ENCODE peak calls at places on chromosomes 4 and X, in six cellular contexts. Q, M, P, L, O and I are unnamed samples.

GRCh38 chrX:141669689-141670088 is 28.9 kb downstream of the SPANXD start:
- DNase-seq in Q (no peak), M (no peak), P (no peak), L (no peak), O (no peak), I (no peak)

GRCh38 chr4:152259866-152260265 is 276.0 kb downstream of the FBXW7 start:
- DNase-seq in Q (no peak), M (no peak), P (no peak), L (no peak), O (no peak), I (no peak)

GRCh38 chr4:185774815-185775684 is 36.9 kb downstream of the SORBS2 start:
- DNase-seq in Q (no peak), M (no peak), P (peak; percentile 45), L (no peak), O (no peak), I (no peak)

GRCh38 chr4:27042411-27042810 is 181.8 kb downstream of the STIM2 start:
- DNase-seq in Q (no peak), M (no peak), P (no peak), L (no peak), O (no peak), I (no peak)

GRCh38 chrX:151789179-151789800 is 54.7 kb downstream of the CNGA2 start:
- DNase-seq in Q (no peak), M (peak; percentile 50), P (peak; percentile 31), L (no peak), O (peak; percentile 18), I (no peak)

GRCh38 chr4:52572936-52573485 is 86.1 kb downstream of the USP46 start:
- DNase-seq in Q (no peak), M (no peak), P (no peak), L (no peak), O (no peak), I (no peak)

GRCh38 chr4:121791481-121791880 is 9.6 kb upstream of the EXOSC9 start:
- DNase-seq in Q (no peak), M (no peak), P (no peak), L (no peak), O (no peak), I (no peak)

GRCh38 chrX:84144991-84145390 is 43.0 kb downstream of the RPS6KA6 start:
- DNase-seq in Q (no peak), M (no peak), P (no peak), L (no peak), O (no peak), I (no peak)

GRCh38 chr4:102819588-102820365 is 7.6 kb downstream of the UBE2D3 start:
- DNase-seq in Q (no peak), M (no peak), P (no peak), L (no peak), O (no peak), I (no peak)

GRCh38 chr4:165625281-165625680 is 246.5 kb downstream of the CPE start:
- DNase-seq in Q (no peak), M (no peak), P (no peak), L (no peak), O (no peak), I (no peak)

GRCh38 chr4:89847571-89848325 is 10.8 kb upstream of the SNCA start:
- DNase-seq in Q (no peak), M (no peak), P (no peak), L (no peak), O (no peak), I (no peak)

GRCh38 chrX:18961686-18962085 is 22.2 kb downstream of the PHKA2 start:
- DNase-seq in Q (no peak), M (no peak), P (no peak), L (no peak), O (no peak), I (no peak)

GRCh38 chr4:148454835-148455234 is 12.6 kb upstream of the NR3C2 start:
- DNase-seq in Q (no peak), M (no peak), P (no peak), L (no peak), O (no peak), I (no peak)

GRCh38 chrX:11899091-11899490 is 141.1 kb downstream of the MSL3 start:
- DNase-seq in Q (no peak), M (no peak), P (no peak), L (no peak), O (no peak), I (no peak)

GRCh38 chr4:77193511-77194236 is 36.7 kb downstream of the CCNG2 start:
- DNase-seq in Q (peak; percentile 89), M (no peak), P (peak; percentile 45), L (no peak), O (peak; percentile 75), I (peak; percentile 92)

GRCh38 chr4:54014761-54015160 is 49.6 kb downstream of the CHIC2 start:
- DNase-seq in Q (peak; percentile 80), M (no peak), P (no peak), L (no peak), O (no peak), I (no peak)

GRCh38 chr4:132180020-132180427 is 969.1 kb upstream of the PCDH10 start:
- DNase-seq in Q (no peak), M (no peak), P (no peak), L (no peak), O (no peak), I (no peak)

GRCh38 chr4:180028682-180029081 is 2214.5 kb upstream of the TENM3 start:
- DNase-seq in Q (peak; percentile 84), M (no peak), P (no peak), L (no peak), O (peak; percentile 23), I (peak; percentile 89)

GRCh38 chr4:154491731-154492249 is at the start of gene DCHS2:
- DNase-seq in Q (no peak), M (no peak), P (peak; percentile 19), L (peak; percentile 88), O (peak; percentile 24), I (peak; percentile 86)

GRCh38 chr4:155878611-155879010 is 12.5 kb upstream of the ASIC5 start:
- DNase-seq in Q (no peak), M (no peak), P (no peak), L (no peak), O (no peak), I (no peak)

GRCh38 chrX:65690057-65690855 is 22.8 kb downstream of the MSN start:
- DNase-seq in Q (no peak), M (no peak), P (no peak), L (no peak), O (no peak), I (no peak)

GRCh38 chr4:18022572-18023039 is 1.1 kb upstream of the LCORL start:
- DNase-seq in Q (no peak), M (no peak), P (no peak), L (no peak), O (no peak), I (no peak)

GRCh38 chrX:153061732-153062131 is 5.5 kb downstream of the PNMA3 start:
- DNase-seq in Q (no peak), M (no peak), P (no peak), L (no peak), O (no peak), I (no peak)

GRCh38 chrX:38166478-38167083 is 54.1 kb downstream of the SRPX start:
- DNase-seq in Q (peak; percentile 47), M (no peak), P (no peak), L (no peak), O (no peak), I (no peak)

GRCh38 chr4:76067652-76068286 is 6.7 kb upstream of the ART3 start:
- DNase-seq in Q (peak; percentile 72), M (no peak), P (peak; percentile 70), L (no peak), O (peak; percentile 81), I (peak; percentile 89)

GRCh38 chrX:37314526-37314925 is 34.6 kb upstream of the PRRG1 start:
- DNase-seq in Q (no peak), M (no peak), P (no peak), L (no peak), O (no peak), I (no peak)

GRCh38 chrX:109822861-109823260 is 89.8 kb upstream of the ACSL4 start:
- DNase-seq in Q (no peak), M (no peak), P (peak; percentile 7), L (no peak), O (no peak), I (no peak)

GRCh38 chr4:185817403-185817818 is 5.4 kb upstream of the SORBS2 start:
- DNase-seq in Q (no peak), M (peak; percentile 79), P (peak; percentile 54), L (peak; percentile 84), O (peak; percentile 61), I (no peak)

GRCh38 chrX:39728852-39729587 is 368.7 kb downstream of the BCOR start:
- DNase-seq in Q (no peak), M (no peak), P (no peak), L (no peak), O (no peak), I (peak; percentile 53)
- TF ChIP-seq CTCF in Q (no peak), M (no peak), P (no peak), L (no peak), O (no peak), I (no peak)

DNA sequence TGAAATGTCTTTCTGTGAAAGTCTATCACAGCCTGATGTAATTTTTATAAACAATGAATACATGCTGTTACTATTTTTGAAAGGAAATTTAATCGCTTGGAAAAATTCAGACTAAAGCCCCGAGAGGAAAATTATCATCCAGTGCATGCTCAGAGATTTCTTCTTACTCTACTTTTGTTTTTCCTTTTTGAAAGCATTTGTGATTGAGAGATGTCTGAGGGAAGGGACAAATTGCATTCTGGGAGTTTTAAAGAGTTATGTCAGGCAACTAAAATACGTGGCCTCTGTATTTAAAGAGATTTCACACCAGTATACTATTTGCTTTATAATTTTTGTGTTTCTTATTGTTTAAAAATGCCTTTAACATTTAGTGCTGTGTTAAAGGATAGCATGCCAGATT is 1.4 kb upstream of the ZFX start:
- DNase-seq in Q (peak; percentile 29), M (no peak), P (no peak), L (no peak), O (no peak), I (no peak)
- H3K4me1 ChIP-seq in Q (peaks cover 42% of the 10 kb centered on the region), M (peaks cover 10% of the 10 kb centered on the region), P (peaks cover 2% of the 10 kb centered on the region), L (peaks cover 51% of the 10 kb centered on the region), O (peaks cover 14% of the 10 kb centered on the region), I (no peaks in the 10 kb centered on the region)

GRCh38 chr4:159273126-159273438 is 170.2 kb downstream of the RAPGEF2 start:
- DNase-seq in Q (no peak), M (no peak), P (peak; percentile 67), L (no peak), O (no peak), I (no peak)
- H3K27ac ChIP-seq in Q (no peak overlapping the region), M (no peak overlapping the region), P (peak overlapping the region; percentile 68), L (no peak overlapping the region), O (no peak overlapping the region), I (no peak overlapping the region)

DNA sequence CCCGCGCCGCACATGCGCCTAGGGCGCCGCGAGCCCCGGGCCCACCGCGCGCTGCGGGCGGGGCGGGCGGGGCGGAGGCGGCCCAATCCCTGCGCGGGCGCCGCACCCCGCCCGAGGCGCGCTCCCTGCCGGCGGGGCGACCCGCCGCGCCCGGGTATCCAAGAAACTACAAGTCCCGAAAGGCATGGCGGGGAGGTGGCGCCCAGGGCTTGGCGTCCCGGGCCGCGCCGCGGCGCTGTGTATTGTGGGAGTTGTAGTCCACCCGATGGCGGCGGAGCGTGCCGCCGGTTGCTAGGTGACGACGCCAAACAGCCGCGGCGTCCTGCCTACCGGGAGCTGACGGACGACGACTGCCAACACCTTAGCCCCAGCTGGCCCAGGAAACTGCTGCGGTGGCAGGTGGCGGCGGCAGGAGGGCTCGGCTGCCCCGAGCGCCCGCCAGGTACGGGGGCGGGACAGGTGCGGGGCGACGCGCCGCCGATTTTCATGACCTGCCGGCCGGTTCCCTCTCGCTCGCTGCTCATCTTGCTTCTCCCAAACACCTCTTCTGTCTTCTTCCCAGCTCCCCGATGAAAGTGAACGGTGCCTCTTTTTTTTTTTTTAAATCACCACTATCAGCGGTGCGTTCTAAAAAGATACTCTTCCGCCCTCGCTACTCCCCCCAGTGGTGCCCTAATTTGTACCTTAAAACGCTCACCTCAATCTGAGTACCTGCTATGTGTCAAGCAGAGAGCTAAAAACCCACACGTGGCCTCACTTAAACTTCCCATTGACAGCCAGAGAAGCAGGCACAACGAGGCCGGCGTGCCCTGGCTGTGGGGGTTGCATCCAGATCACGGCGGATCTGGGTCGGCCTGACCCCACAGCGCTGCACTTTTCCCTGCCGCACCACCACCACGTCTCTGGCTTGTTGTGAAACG is at the start of gene CFAP99:
- DNase-seq in Q (peak; percentile 96), M (peak; percentile 97), P (peak; percentile 98), L (peak; percentile 98), O (peak; percentile 99), I (peak; percentile 99)
- TF ChIP-seq CTCF in Q (peak; percentile 54), M (no peak), P (peak; percentile 11), L (peak; percentile 4), O (no peak), I (no peak)